ENCODE peak calls at places on chromosomes 7 and 10, in eight cellular contexts. L is prostate gland; N is coronary artery; B is CD8-positive, alpha-beta T cell; K is right lobe of liver; J is body of pancreas; F is OCI-LY7; U is BJ. P is an unnamed sample.

GRCh38 chr7:41867639-41868038 is 164.7 kb upstream of the INHBA start:
- DNase-seq in F (no peak), B (no peak), U (no peak), K (no peak), L (no peak), N (no peak), J (no peak), P (no peak)

GRCh38 chr7:139535252-139535651 is 11.8 kb downstream of the CLEC2L start:
- DNase-seq in F (no peak), K (peak; percentile 4), L (no peak), J (no peak), N (no peak), B (no peak), U (no peak), P (no peak)

GRCh38 chr10:74379474-74379873 is 228.5 kb downstream of the ADK start:
- DNase-seq in B (no peak), U (no peak), F (no peak), L (no peak), J (no peak), N (no peak), K (no peak), P (no peak)

GRCh38 chr10:72025832-72026231 is 61.6 kb downstream of the CHST3 start:
- DNase-seq in U (no peak), L (no peak), N (no peak), F (no peak), B (no peak), K (no peak), J (no peak), P (no peak)

GRCh38 chr7:7642081-7642480 is 1.5 kb downstream of the UMAD1 start:
- DNase-seq in L (peak; percentile 32), B (no peak), U (no peak), F (peak; percentile 4), N (no peak), J (peak; percentile 61), K (no peak), P (no peak)

GRCh38 chr7:1693991-1694524 is 24.0 kb downstream of the ELFN1 start:
- DNase-seq in J (peak; percentile 7), B (no peak), F (no peak), L (no peak), U (no peak), N (peak; percentile 58), K (no peak), P (peak; percentile 10)

GRCh38 chr7:71925663-71926062 is 486.5 kb downstream of the CALN1 start:
- DNase-seq in B (no peak), K (no peak), N (no peak), U (no peak), F (peak; percentile 2), L (no peak), J (no peak), P (no peak)

GRCh38 chr7:106501605-106502580 is 159.1 kb downstream of the CCDC71L start:
- DNase-seq in K (no peak), U (no peak), B (no peak), L (no peak), J (no peak), N (no peak), F (no peak), P (no peak)

GRCh38 chr7:91198371-91198770 is 65.9 kb upstream of the FZD1 start:
- DNase-seq in J (no peak), N (no peak), B (no peak), L (no peak), K (no peak), U (no peak), F (no peak), P (no peak)

GRCh38 chr7:30662431-30662939 is 19.8 kb downstream of the CRHR2 start:
- DNase-seq in F (no peak), J (no peak), N (no peak), L (no peak), K (peak; percentile 22), U (no peak), B (no peak), P (no peak)

GRCh38 chr10:70222340-70222794 is 10.9 kb downstream of the PPA1 start:
- DNase-seq in N (no peak), B (no peak), L (peak; percentile 43), F (no peak), K (no peak), U (no peak), J (peak; percentile 13), P (no peak)

DNA sequence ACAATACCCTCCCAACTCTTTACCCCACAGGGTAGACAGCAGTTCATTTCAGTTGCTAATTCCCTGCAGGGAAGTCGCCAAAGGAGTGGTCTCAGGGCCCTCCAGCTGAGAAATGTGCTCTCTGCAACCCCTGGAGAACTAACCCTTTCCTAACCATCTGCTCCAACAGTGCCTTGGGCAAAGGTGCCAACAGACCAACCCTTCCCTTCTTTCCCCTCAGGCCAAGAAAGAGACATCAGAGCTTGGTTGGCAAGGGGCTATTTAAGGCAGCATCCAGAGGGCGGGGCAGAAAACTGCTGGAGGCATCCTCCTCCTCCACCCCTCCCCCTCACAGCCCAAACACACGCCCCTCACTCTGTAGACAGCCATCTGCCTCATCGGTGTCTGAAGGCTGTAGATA is 1.7 kb downstream of the SORBS1 start:
- DNase-seq in N (no peak), F (no peak), L (no peak), U (no peak), K (no peak), J (no peak), B (no peak), P (no peak)
- H3K4me3 ChIP-seq in N (peak overlapping the region; percentile 84), F (no peak overlapping the region), L (peak overlapping the region; percentile 72), U (no peak overlapping the region), K (peak overlapping the region; percentile 69), J (no peak overlapping the region), B (no peak overlapping the region), P (no peak overlapping the region)

DNA sequence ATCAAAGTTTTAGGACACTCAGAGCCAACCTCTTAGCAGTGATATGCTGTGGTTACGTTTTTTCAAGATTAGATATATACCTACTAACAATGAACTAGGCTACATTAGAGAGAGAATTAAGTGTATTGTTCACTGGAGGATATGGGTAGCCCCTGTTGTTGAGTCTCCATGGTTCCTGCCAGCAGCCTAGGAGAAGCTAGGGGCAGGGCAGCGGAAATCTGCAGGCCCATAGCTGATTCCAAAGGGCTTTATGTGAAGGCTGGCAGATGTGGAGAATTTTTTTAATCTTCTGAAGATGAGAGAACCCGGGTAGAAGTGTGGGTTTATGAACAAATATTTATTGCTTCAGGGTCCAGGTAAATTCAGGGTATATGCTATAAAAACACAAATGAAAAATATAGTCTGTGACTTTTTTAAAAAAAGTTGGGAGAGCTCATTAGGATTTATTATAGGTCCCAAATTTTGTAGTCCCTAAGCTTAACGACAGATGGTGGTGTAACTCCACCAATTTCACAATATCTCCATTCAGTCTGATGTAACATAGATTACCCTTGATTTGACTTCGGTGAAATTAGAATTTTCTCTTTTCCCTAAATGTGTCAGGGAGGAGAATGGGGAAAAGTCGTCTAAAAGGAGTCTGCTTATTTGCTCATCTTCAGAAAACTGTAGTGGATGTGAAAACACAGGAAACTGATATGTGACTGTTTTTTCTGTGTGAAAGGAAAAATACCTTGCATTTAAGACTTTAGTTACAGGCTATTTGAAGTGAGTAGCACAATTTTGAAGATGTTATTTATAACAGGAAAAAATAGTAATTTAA is 163.0 kb upstream of the PPP1R3A start:
- DNase-seq in F (no peak), J (peak; percentile 9), B (no peak), N (no peak), K (no peak), L (no peak), U (peak; percentile 25), P (peak; percentile 29)
- TF ChIP-seq CTCF in F (peak; percentile 57), J (peak; percentile 48), B (peak; percentile 23), N (peak; percentile 25), K (peak; percentile 76), L (peak; percentile 24), U (peak; percentile 37), P (no peak)

GRCh38 chr10:81873932-81874816 is 820 bp upstream of the NRG3 start:
- DNase-seq in B (no peak), K (peak; percentile 76), F (no peak), J (peak; percentile 81), L (no peak), N (no peak), U (no peak), P (no peak)

GRCh38 chr10:81872206-81872605 is 2.8 kb upstream of the NRG3 start:
- DNase-seq in N (no peak), B (no peak), U (no peak), J (no peak), F (no peak), K (no peak), L (no peak), P (no peak)

GRCh38 chr10:81874878-81875679 is at the start of gene NRG3:
- DNase-seq in N (no peak), B (no peak), J (peak; percentile 23), F (no peak), K (no peak), U (no peak), L (no peak), P (no peak)

GRCh38 chr10:81871558-81871957 is 3.4 kb upstream of the NRG3 start:
- DNase-seq in K (no peak), N (no peak), L (no peak), B (no peak), U (no peak), F (no peak), J (no peak), P (no peak)

DNA sequence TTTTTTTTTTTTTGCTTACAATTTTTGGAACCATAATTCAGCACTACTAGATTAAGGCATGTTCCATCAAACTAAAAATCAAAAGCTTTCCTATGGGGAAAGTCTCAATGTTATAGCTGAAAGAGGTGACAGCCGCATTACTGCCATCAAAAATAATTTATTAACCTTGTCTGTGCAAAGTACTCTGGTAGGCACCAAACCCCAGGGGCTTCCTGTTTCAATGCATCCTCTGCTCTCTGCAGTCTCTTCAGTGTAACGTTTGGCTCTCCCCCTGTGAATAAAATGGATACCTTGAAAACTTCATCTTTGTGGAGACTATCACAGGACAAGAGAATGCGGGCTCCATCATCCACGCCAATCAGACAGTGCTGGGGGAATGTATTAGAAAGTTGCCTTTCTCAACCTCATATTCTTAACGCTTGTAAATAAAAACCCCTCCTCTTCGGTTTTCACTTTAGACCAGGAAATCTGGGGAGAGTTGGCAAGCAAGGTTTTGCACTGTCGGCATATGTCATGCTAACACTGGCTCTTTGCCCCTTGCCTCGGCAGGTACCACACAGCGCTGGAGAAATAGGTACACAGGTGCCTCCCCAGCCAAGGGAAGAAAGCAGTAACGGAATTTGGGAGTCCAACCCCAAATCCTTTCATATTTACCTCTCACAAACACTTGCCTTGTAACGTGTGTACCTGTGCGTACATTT is 1.6 kb upstream of the NRG3 start:
- DNase-seq in K (no peak), B (no peak), U (no peak), F (no peak), L (no peak), N (no peak), J (no peak), P (no peak)
- H3K4me3 ChIP-seq in K (no peak overlapping the region), B (no peak overlapping the region), U (no peak overlapping the region), F (no peak overlapping the region), L (no peak overlapping the region), N (no peak overlapping the region), J (no peak overlapping the region), P (no peak overlapping the region)

DNA sequence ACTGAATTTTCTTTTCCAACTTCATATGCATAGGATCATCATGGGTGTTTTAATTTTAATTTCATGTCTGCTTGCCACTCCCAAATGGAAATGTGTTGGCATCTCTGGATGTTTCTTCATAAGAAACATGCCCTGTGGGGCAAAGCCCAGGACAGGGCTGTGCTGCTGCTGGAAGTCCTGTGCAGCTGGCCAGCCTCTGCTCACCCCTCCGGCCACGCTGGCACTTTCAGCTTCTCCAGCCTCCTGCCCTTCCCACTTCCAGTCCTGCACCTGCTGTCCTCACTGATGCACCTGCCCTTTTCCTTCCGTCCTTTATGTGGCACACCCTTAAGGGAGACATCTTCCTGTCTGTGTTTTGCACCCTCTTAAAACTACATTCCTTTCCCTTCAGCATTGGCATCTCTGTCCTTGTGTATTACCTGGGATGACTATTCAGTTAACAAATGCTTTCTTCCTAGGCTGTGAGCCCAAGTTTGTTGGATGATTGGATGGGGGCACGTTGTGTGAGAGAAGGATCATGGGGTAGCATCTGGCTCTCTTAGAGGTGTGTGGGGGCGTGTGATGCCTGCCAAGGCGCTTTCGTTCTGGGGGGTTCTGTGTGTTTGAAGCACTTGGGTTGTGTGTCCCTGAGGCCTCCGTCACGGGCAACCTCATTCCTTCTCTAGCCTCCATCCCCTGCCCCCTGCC is 56.8 kb downstream of the TCF7L2 start:
- DNase-seq in J (no peak), U (no peak), B (no peak), N (no peak), K (no peak), F (no peak), L (no peak), P (no peak)
- TF ChIP-seq CTCF in J (no peak), U (no peak), B (no peak), N (no peak), K (no peak), F (no peak), L (no peak), P (no peak)

P was measured in HFF-Myc.